ENCODE peak calls at places on chromosomes 12 and 14, in five cellular contexts. S is A549, W is K562, C is GM12878, V is SK-N-SH. H is an unnamed sample.

GRCh38 chr14:68922886-68923285 is 56.2 kb downstream of the ACTN1 start:
- DNase-seq in W (no peak), S (no peak), C (no peak), V (no peak), H (no peak)

GRCh38 chr14:51398898-51399297 is 158.9 kb downstream of the TMX1 start:
- DNase-seq in V (no peak), W (no peak), C (no peak), S (peak; percentile 36), H (peak; percentile 97)

GRCh38 chr14:80390911-80391310 is 179.6 kb upstream of the DIO2 start:
- DNase-seq in C (no peak), S (peak; percentile 28), W (no peak), V (no peak), H (peak; percentile 51)

GRCh38 chr14:68547305-68548193 is 245.3 kb downstream of the ZFP36L1 start:
- DNase-seq in C (no peak), S (peak; percentile 79), W (no peak), V (no peak), H (peak; percentile 93)

GRCh38 chr12:105986779-105987686 is 151.7 kb downstream of the NUAK1 start:
- DNase-seq in W (no peak), V (no peak), S (no peak), C (no peak), H (peak; percentile 95)

GRCh38 chr12:101642115-101643067 is 47.6 kb downstream of the MYBPC1 start:
- DNase-seq in C (no peak), S (no peak), V (peak; percentile 14), W (peak; percentile 55), H (no peak)

GRCh38 chr14:74978416-74978947 is 23.1 kb upstream of the PGF start:
- DNase-seq in V (peak; percentile 94), S (no peak), C (no peak), W (no peak), H (no peak)

GRCh38 chr12:77625441-77625840 is 205.3 kb upstream of the NAV3 start:
- DNase-seq in S (no peak), V (no peak), C (no peak), W (no peak), H (peak; percentile 91)

GRCh38 chr12:70178038-70178437 is 65.2 kb upstream of the CNOT2 start:
- DNase-seq in V (peak; percentile 2), W (no peak), C (no peak), S (no peak), H (no peak)

GRCh38 chr14:102908766-102909455 is 13.6 kb upstream of the AMN start:
- DNase-seq in C (no peak), W (no peak), S (no peak), V (peak; percentile 26), H (no peak)

GRCh38 chr14:51211149-51211548 is 28.9 kb upstream of the TMX1 start:
- DNase-seq in S (no peak), V (no peak), C (no peak), W (no peak), H (peak; percentile 28)

GRCh38 chr12:124401563-124402180 is 106.8 kb downstream of the RFLNA start:
- DNase-seq in W (no peak), V (no peak), C (no peak), S (no peak), H (no peak)

GRCh38 chr12:26109343-26109841 is 15.4 kb downstream of the BHLHE41 start:
- DNase-seq in W (no peak), V (no peak), S (no peak), C (no peak), H (peak; percentile 81)

GRCh38 chr14:34875031-34875922 is at the start of gene BAZ1A:
- DNase-seq in C (peak; percentile 41), S (peak; percentile 95), W (peak; percentile 81), V (peak; percentile 78), H (peak; percentile 91)

GRCh38 chr12:114916531-114916930 is 232.6 kb upstream of the TBX3 start:
- DNase-seq in C (no peak), S (no peak), V (no peak), W (no peak), H (no peak)
- TF ChIP-seq RCOR1 in C (no peak), S (no peak), V (no peak), W (no peak), H (no peak)

GRCh38 chr14:56027916-56028637 is 90.1 kb upstream of the PELI2 start:
- DNase-seq in S (no peak), W (no peak), C (no peak), V (no peak), H (no peak)
- TF ChIP-seq RCOR1 in S (no peak), W (no peak), C (no peak), V (no peak), H (no peak)

GRCh38 chr14:49464885-49465284 is 121.3 kb downstream of the RPS29 start:
- DNase-seq in W (peak; percentile 16), S (peak; percentile 15), C (no peak), V (peak; percentile 5), H (no peak)

GRCh38 chr14:49460647-49461046 is 125.5 kb downstream of the RPS29 start:
- DNase-seq in S (no peak), V (no peak), C (no peak), W (no peak), H (no peak)

GRCh38 chr14:49463146-49463545 is 123.0 kb downstream of the RPS29 start:
- DNase-seq in S (no peak), W (no peak), V (no peak), C (no peak), H (no peak)

GRCh38 chr14:49456589-49456988 is 129.6 kb downstream of the RPS29 start:
- DNase-seq in C (no peak), W (no peak), S (no peak), V (no peak), H (no peak)

GRCh38 chr14:49461529-49462401 is 124.4 kb downstream of the RPS29 start:
- DNase-seq in W (peak; percentile 73), S (peak; percentile 18), V (peak; percentile 33), C (peak; percentile 43), H (peak; percentile 81)
- TF ChIP-seq RCOR1 in W (no peak), S (no peak), V (no peak), C (no peak), H (no peak)

GRCh38 chr12:63916561-63917476 is 72.3 kb downstream of the SRGAP1 start:
- DNase-seq in V (no peak), C (no peak), S (no peak), W (no peak), H (peak; percentile 64)
- TF ChIP-seq RCOR1 in V (no peak), C (no peak), S (no peak), W (no peak), H (no peak)